ENCODE peak calls at places on chromosomes 12 and 14, in eight cellular contexts. U, K, A, L, Q, H, F and X are unnamed samples.

GRCh38 chr14:98819132-98819866 is 452.7 kb downstream of the BCL11B start:
- DNase-seq in A (peak), H (no peak), K (no peak), U (no peak), L (no peak), Q (no peak), F (no peak), X (no peak)

GRCh38 chr12:17809206-17809605 is 280.8 kb downstream of the RERGL start:
- DNase-seq in Q (no peak), K (no peak), L (no peak), H (no peak), F (no peak), A (no peak), U (no peak), X (no peak)

GRCh38 chr12:101697930-101698781 is 716 bp downstream of the CHPT1 start:
- DNase-seq in H (peak), L (peak), A (peak), K (peak), Q (peak), U (no peak), F (no peak), X (peak)

GRCh38 chr12:25438638-25439037 is 114.4 kb downstream of the LMNTD1 start:
- DNase-seq in K (peak), Q (no peak), A (no peak), H (no peak), L (no peak), F (no peak), U (no peak), X (no peak)

GRCh38 chr12:48202766-48203165 is 326 bp downstream of the OR10AD1 start:
- DNase-seq in A (no peak), F (no peak), Q (no peak), L (no peak), K (no peak), U (no peak), H (no peak), X (no peak)

GRCh38 chr12:105946541-105946940 is 192.2 kb downstream of the NUAK1 start:
- DNase-seq in U (no peak), A (no peak), Q (no peak), H (no peak), L (no peak), F (no peak), K (peak), X (no peak)

GRCh38 chr14:93969082-93969828 is 7.1 kb downstream of the ASB2 start:
- DNase-seq in A (no peak), H (no peak), Q (no peak), K (no peak), U (no peak), L (no peak), F (no peak), X (no peak)

GRCh38 chr12:116456307-116456641 is 102.9 kb upstream of the MAP1LC3B2 start:
- DNase-seq in A (no peak), K (no peak), F (no peak), Q (no peak), H (no peak), U (no peak), L (no peak), X (no peak)

GRCh38 chr14:54891471-54892245 is 11.0 kb downstream of the GCH1 start:
- DNase-seq in L (no peak), K (no peak), H (no peak), U (no peak), A (no peak), Q (no peak), F (no peak), X (no peak)